ENCODE peak calls at places on chromosomes 12 and 14, in five cellular contexts. One of them, this sample, is unnamed.

GRCh38 chr12:47818382-47818700 is 1.4 kb downstream of the HDAC7 start:
- DNase-seq in fibroblast of lung: no peak
- DNase-seq in tibial artery: no peak
- DNase-seq in stomach: no peak
- DNase-seq in left ventricle myocardium inferior: no peak
- DNase-seq in this sample: no peak

GRCh38 chr12:20120296-20120695 is 248.0 kb upstream of the PDE3A start:
- DNase-seq in left ventricle myocardium inferior: no peak
- DNase-seq in tibial artery: no peak
- DNase-seq in fibroblast of lung: peak
- DNase-seq in stomach: no peak
- DNase-seq in this sample: no peak

GRCh38 chr14:36553650-36554260 is 28.7 kb downstream of the NKX2-8 start:
- DNase-seq in fibroblast of lung: peak
- DNase-seq in stomach: no peak
- DNase-seq in left ventricle myocardium inferior: no peak
- DNase-seq in tibial artery: no peak
- DNase-seq in this sample: no peak

GRCh38 chr14:58763210-58763609 is 125.4 kb downstream of the DACT1 start:
- DNase-seq in stomach: no peak
- DNase-seq in fibroblast of lung: no peak
- DNase-seq in tibial artery: no peak
- DNase-seq in left ventricle myocardium inferior: no peak
- DNase-seq in this sample: no peak

GRCh38 chr12:58919271-58920101 is 818 bp downstream of the LRIG3 start:
- DNase-seq in fibroblast of lung: peak
- DNase-seq in tibial artery: peak
- DNase-seq in stomach: no peak
- DNase-seq in left ventricle myocardium inferior: no peak
- DNase-seq in this sample: peak

GRCh38 chr14:74552623-74553022 is 59.1 kb downstream of the ISCA2 start:
- DNase-seq in left ventricle myocardium inferior: peak
- DNase-seq in fibroblast of lung: peak
- DNase-seq in tibial artery: peak
- DNase-seq in stomach: peak
- DNase-seq in this sample: peak

GRCh38 chr14:53619625-53620324 is 336.9 kb downstream of the BMP4 start:
- DNase-seq in stomach: no peak
- DNase-seq in fibroblast of lung: peak
- DNase-seq in left ventricle myocardium inferior: no peak
- DNase-seq in tibial artery: no peak
- DNase-seq in this sample: no peak

GRCh38 chr12:100539209-100539608 is 34.3 kb upstream of the GAS2L3 start:
- DNase-seq in stomach: no peak
- DNase-seq in tibial artery: no peak
- DNase-seq in left ventricle myocardium inferior: no peak
- DNase-seq in fibroblast of lung: peak
- DNase-seq in this sample: no peak

GRCh38 chr12:30753761-30754382 is 879 bp downstream of the CAPRIN2 start:
- DNase-seq in fibroblast of lung: peak
- DNase-seq in left ventricle myocardium inferior: no peak
- DNase-seq in stomach: no peak
- DNase-seq in tibial artery: no peak
- DNase-seq in this sample: no peak

GRCh38 chr12:89895591-89895990 is 187.0 kb upstream of the ATP2B1 start:
- DNase-seq in stomach: no peak
- DNase-seq in fibroblast of lung: no peak
- DNase-seq in left ventricle myocardium inferior: no peak
- DNase-seq in tibial artery: no peak
- DNase-seq in this sample: no peak

GRCh38 chr12:133061954-133062353 is 18.8 kb upstream of the ZNF140 start:
- DNase-seq in stomach: no peak
- DNase-seq in fibroblast of lung: no peak
- DNase-seq in left ventricle myocardium inferior: no peak
- DNase-seq in tibial artery: no peak
- DNase-seq in this sample: no peak

GRCh38 chr14:68807148-68807600 is 14.3 kb upstream of the ZFP36L1 start:
- DNase-seq in fibroblast of lung: peak
- DNase-seq in left ventricle myocardium inferior: peak
- DNase-seq in tibial artery: peak
- DNase-seq in stomach: peak
- DNase-seq in this sample: peak

GRCh38 chr12:121064116-121064515 is 25.1 kb upstream of the OASL start:
- DNase-seq in left ventricle myocardium inferior: no peak
- DNase-seq in fibroblast of lung: no peak
- DNase-seq in stomach: no peak
- DNase-seq in tibial artery: no peak
- DNase-seq in this sample: no peak

GRCh38 chr14:99818503-99819036 is 25.4 kb downstream of the EML1 start:
- DNase-seq in stomach: no peak
- DNase-seq in fibroblast of lung: peak
- DNase-seq in tibial artery: no peak
- DNase-seq in left ventricle myocardium inferior: no peak
- DNase-seq in this sample: no peak

GRCh38 chr12:89775336-89776005 is 66.8 kb upstream of the ATP2B1 start:
- DNase-seq in left ventricle myocardium inferior: no peak
- DNase-seq in tibial artery: no peak
- DNase-seq in stomach: no peak
- DNase-seq in fibroblast of lung: peak
- DNase-seq in this sample: no peak

GRCh38 chr14:92135269-92135668 is 13.5 kb downstream of the CPSF2 start:
- DNase-seq in stomach: no peak
- DNase-seq in fibroblast of lung: peak
- DNase-seq in left ventricle myocardium inferior: no peak
- DNase-seq in tibial artery: no peak
- DNase-seq in this sample: no peak

GRCh38 chr12:21475552-21475951 is 25.9 kb downstream of the RECQL start:
- DNase-seq in stomach: no peak
- DNase-seq in tibial artery: no peak
- DNase-seq in fibroblast of lung: no peak
- DNase-seq in left ventricle myocardium inferior: no peak
- DNase-seq in this sample: no peak

GRCh38 chr12:33562401-33562800 is 122.8 kb upstream of the SYT10 start:
- DNase-seq in fibroblast of lung: no peak
- DNase-seq in left ventricle myocardium inferior: no peak
- DNase-seq in tibial artery: no peak
- DNase-seq in stomach: no peak
- DNase-seq in this sample: no peak

GRCh38 chr14:51545396-51545795 is 106.3 kb upstream of the FRMD6 start:
- DNase-seq in fibroblast of lung: peak
- DNase-seq in stomach: no peak
- DNase-seq in tibial artery: no peak
- DNase-seq in left ventricle myocardium inferior: no peak
- DNase-seq in this sample: no peak

GRCh38 chr12:127663716-127664115 is 603.3 kb upstream of the TMEM132C start:
- DNase-seq in tibial artery: no peak
- DNase-seq in fibroblast of lung: no peak
- DNase-seq in left ventricle myocardium inferior: no peak
- DNase-seq in stomach: no peak
- DNase-seq in this sample: no peak

GRCh38 chr12:49764126-49764525 is 22.8 kb downstream of the TMBIM6 start:
- DNase-seq in tibial artery: no peak
- DNase-seq in fibroblast of lung: no peak
- DNase-seq in left ventricle myocardium inferior: no peak
- DNase-seq in stomach: no peak
- DNase-seq in this sample: no peak

GRCh38 chr14:57816568-57817284 is 49.2 kb downstream of the SLC35F4 start:
- DNase-seq in tibial artery: no peak
- DNase-seq in stomach: no peak
- DNase-seq in left ventricle myocardium inferior: no peak
- DNase-seq in fibroblast of lung: peak
- DNase-seq in this sample: no peak

GRCh38 chr14:104735830-104736642 is 12.0 kb downstream of the ADSS1 start:
- DNase-seq in stomach: peak
- DNase-seq in left ventricle myocardium inferior: peak
- DNase-seq in tibial artery: peak
- DNase-seq in fibroblast of lung: no peak
- DNase-seq in this sample: peak

GRCh38 chr12:95918194-95918993 is 24.0 kb downstream of the CCDC38 start:
- DNase-seq in fibroblast of lung: peak
- DNase-seq in tibial artery: no peak
- DNase-seq in left ventricle myocardium inferior: no peak
- DNase-seq in stomach: peak
- DNase-seq in this sample: no peak

GRCh38 chr14:87434680-87435079 is 558.3 kb downstream of the GALC start:
- DNase-seq in tibial artery: no peak
- DNase-seq in left ventricle myocardium inferior: no peak
- DNase-seq in fibroblast of lung: no peak
- DNase-seq in stomach: no peak
- DNase-seq in this sample: no peak

DNA sequence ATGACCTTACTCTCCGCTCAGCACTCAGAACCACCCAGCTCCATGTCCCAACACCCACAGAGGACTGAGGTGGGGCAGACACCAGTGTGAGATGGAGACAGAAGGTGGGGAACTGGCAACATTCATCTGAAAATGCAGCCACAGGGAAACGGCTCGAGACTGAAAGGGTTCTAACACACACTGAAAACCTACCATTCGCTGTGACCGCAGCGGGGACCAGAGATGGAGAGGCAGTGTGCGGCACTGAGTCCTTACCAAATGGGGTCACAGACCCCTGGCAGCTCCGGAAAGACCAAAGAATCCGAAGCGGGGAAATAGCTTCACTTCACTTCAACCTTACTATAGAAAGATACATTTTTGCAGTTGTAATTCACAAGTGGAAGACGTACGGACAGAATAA is 9.6 kb downstream of the BAG5 start:
- DNase-seq in fibroblast of lung: no peak
- DNase-seq in stomach: no peak
- DNase-seq in tibial artery: no peak
- DNase-seq in left ventricle myocardium inferior: peak
- DNase-seq in this sample: no peak
- TF ChIP-seq CTCF in fibroblast of lung: no peak
- TF ChIP-seq CTCF in stomach: no peak
- TF ChIP-seq CTCF in tibial artery: no peak
- TF ChIP-seq CTCF in left ventricle myocardium inferior: no peak
- TF ChIP-seq CTCF in this sample: no peak

GRCh38 chr12:80580254-80580653 is 127.2 kb upstream of the MYF6 start:
- DNase-seq in left ventricle myocardium inferior: no peak
- DNase-seq in fibroblast of lung: peak
- DNase-seq in stomach: no peak
- DNase-seq in tibial artery: no peak
- DNase-seq in this sample: no peak
- H3K27ac ChIP-seq in left ventricle myocardium inferior: no peak
- H3K27ac ChIP-seq in fibroblast of lung: peak
- H3K27ac ChIP-seq in stomach: no peak
- H3K27ac ChIP-seq in tibial artery: no peak
- H3K27ac ChIP-seq in this sample: no peak

DNA sequence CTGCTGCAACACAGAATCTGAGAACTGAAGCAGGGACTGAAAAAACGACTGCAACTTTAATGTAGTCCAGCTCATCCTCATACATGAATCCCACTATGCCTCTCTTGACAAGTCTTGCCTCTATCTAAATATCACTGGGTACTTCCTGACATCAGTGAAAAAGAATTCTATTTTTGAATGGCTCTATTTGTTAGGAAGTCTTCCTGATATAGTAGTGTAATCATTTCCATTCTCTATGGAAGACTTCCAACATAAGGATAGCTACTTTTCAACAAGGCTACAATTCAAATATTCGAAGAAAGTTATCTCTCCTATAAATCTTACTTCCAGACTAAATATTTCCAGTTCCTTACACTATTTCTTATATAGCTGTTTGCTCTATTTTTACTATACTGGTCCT is 167.5 kb downstream of the MDGA2 start:
- DNase-seq in fibroblast of lung: no peak
- DNase-seq in tibial artery: no peak
- DNase-seq in left ventricle myocardium inferior: no peak
- DNase-seq in stomach: no peak
- DNase-seq in this sample: no peak
- H3K4me3 ChIP-seq in fibroblast of lung: no peak
- H3K4me3 ChIP-seq in tibial artery: no peak
- H3K4me3 ChIP-seq in left ventricle myocardium inferior: no peak
- H3K4me3 ChIP-seq in stomach: no peak
- H3K4me3 ChIP-seq in this sample: no peak

GRCh38 chr14:60249321-60250251 is 565 bp downstream of the PPM1A start:
- DNase-seq in left ventricle myocardium inferior: peak
- DNase-seq in stomach: peak
- DNase-seq in tibial artery: peak
- DNase-seq in fibroblast of lung: peak
- DNase-seq in this sample: peak
- TF ChIP-seq CTCF in left ventricle myocardium inferior: no peak
- TF ChIP-seq CTCF in stomach: no peak
- TF ChIP-seq CTCF in tibial artery: no peak
- TF ChIP-seq CTCF in fibroblast of lung: no peak
- TF ChIP-seq CTCF in this sample: no peak

GRCh38 chr12:69896653-69897381 is 71.8 kb downstream of the MYRFL start:
- DNase-seq in stomach: no peak
- DNase-seq in tibial artery: no peak
- DNase-seq in fibroblast of lung: no peak
- DNase-seq in left ventricle myocardium inferior: no peak
- DNase-seq in this sample: no peak
- H3K27ac ChIP-seq in stomach: no peak
- H3K27ac ChIP-seq in tibial artery: no peak
- H3K27ac ChIP-seq in fibroblast of lung: no peak
- H3K27ac ChIP-seq in left ventricle myocardium inferior: no peak
- H3K27ac ChIP-seq in this sample: no peak

GRCh38 chr12:53474077-53474476 is 22.2 kb downstream of the PCBP2 start:
- DNase-seq in left ventricle myocardium inferior: no peak
- DNase-seq in fibroblast of lung: no peak
- DNase-seq in stomach: no peak
- DNase-seq in tibial artery: no peak
- DNase-seq in this sample: no peak
- H3K4me3 ChIP-seq in left ventricle myocardium inferior: no peak
- H3K4me3 ChIP-seq in fibroblast of lung: no peak
- H3K4me3 ChIP-seq in stomach: no peak
- H3K4me3 ChIP-seq in tibial artery: no peak
- H3K4me3 ChIP-seq in this sample: no peak

GRCh38 chr12:50948798-50949197 is 3.5 kb upstream of the HIGD1C start:
- DNase-seq in fibroblast of lung: no peak
- DNase-seq in stomach: no peak
- DNase-seq in tibial artery: no peak
- DNase-seq in left ventricle myocardium inferior: no peak
- DNase-seq in this sample: no peak

GRCh38 chr12:50951112-50951511 is 1.2 kb upstream of the HIGD1C start:
- DNase-seq in tibial artery: no peak
- DNase-seq in fibroblast of lung: no peak
- DNase-seq in stomach: no peak
- DNase-seq in left ventricle myocardium inferior: no peak
- DNase-seq in this sample: no peak

GRCh38 chr12:50952510-50952909 is at the start of gene HIGD1C:
- DNase-seq in tibial artery: no peak
- DNase-seq in fibroblast of lung: no peak
- DNase-seq in stomach: no peak
- DNase-seq in left ventricle myocardium inferior: no peak
- DNase-seq in this sample: no peak

GRCh38 chr12:50949801-50950302 is 2.5 kb upstream of the HIGD1C start:
- DNase-seq in fibroblast of lung: no peak
- DNase-seq in left ventricle myocardium inferior: no peak
- DNase-seq in stomach: no peak
- DNase-seq in tibial artery: no peak
- DNase-seq in this sample: no peak

GRCh38 chr12:50947932-50948331 is 4.4 kb upstream of the HIGD1C start:
- DNase-seq in fibroblast of lung: no peak
- DNase-seq in tibial artery: no peak
- DNase-seq in stomach: no peak
- DNase-seq in left ventricle myocardium inferior: no peak
- DNase-seq in this sample: no peak
- TF ChIP-seq CTCF in fibroblast of lung: no peak
- TF ChIP-seq CTCF in tibial artery: no peak
- TF ChIP-seq CTCF in stomach: no peak
- TF ChIP-seq CTCF in left ventricle myocardium inferior: no peak
- TF ChIP-seq CTCF in this sample: no peak

GRCh38 chr12:115322275-115322674 is 638.3 kb upstream of the TBX3 start:
- DNase-seq in stomach: no peak
- DNase-seq in left ventricle myocardium inferior: no peak
- DNase-seq in tibial artery: no peak
- DNase-seq in fibroblast of lung: peak
- DNase-seq in this sample: no peak
- H3K27ac ChIP-seq in stomach: no peak
- H3K27ac ChIP-seq in left ventricle myocardium inferior: no peak
- H3K27ac ChIP-seq in tibial artery: no peak
- H3K27ac ChIP-seq in fibroblast of lung: peak
- H3K27ac ChIP-seq in this sample: no peak